ENCODE peak calls at places on chromosomes 6 and 20, in eight cellular contexts. One of them, this sample, is unnamed.

GRCh38 chr6:33430991-33431879 is 11.4 kb downstream of the SYNGAP1 start:
- DNase-seq in esophagus muscularis mucosa: peak; percentile 93
- DNase-seq in stomach: peak; percentile 43
- DNase-seq in A549: peak; percentile 81
- DNase-seq in suprapubic skin: no peak
- DNase-seq in tibial nerve: peak; percentile 30
- DNase-seq in ovary: peak; percentile 82
- DNase-seq in H1: no peak
- DNase-seq in this sample: peak; percentile 88

GRCh38 chr6:34973547-34974248 is 84.6 kb downstream of the ANKS1A start:
- DNase-seq in esophagus muscularis mucosa: no peak
- DNase-seq in stomach: no peak
- DNase-seq in A549: no peak
- DNase-seq in suprapubic skin: no peak
- DNase-seq in tibial nerve: no peak
- DNase-seq in ovary: no peak
- DNase-seq in H1: no peak
- DNase-seq in this sample: no peak

GRCh38 chr6:46419576-46420002 is 71.7 kb downstream of the RCAN2 start:
- DNase-seq in esophagus muscularis mucosa: no peak
- DNase-seq in stomach: peak; percentile 59
- DNase-seq in A549: peak; percentile 8
- DNase-seq in suprapubic skin: no peak
- DNase-seq in tibial nerve: peak; percentile 93
- DNase-seq in ovary: peak; percentile 72
- DNase-seq in H1: no peak
- DNase-seq in this sample: peak; percentile 66

GRCh38 chr20:53190225-53190624 is 218.1 kb downstream of the TSHZ2 start:
- DNase-seq in esophagus muscularis mucosa: no peak
- DNase-seq in stomach: no peak
- DNase-seq in A549: no peak
- DNase-seq in suprapubic skin: no peak
- DNase-seq in tibial nerve: no peak
- DNase-seq in ovary: no peak
- DNase-seq in H1: no peak
- DNase-seq in this sample: no peak

GRCh38 chr6:145245119-145245518 is 490.2 kb downstream of the EPM2A start:
- DNase-seq in esophagus muscularis mucosa: no peak
- DNase-seq in stomach: no peak
- DNase-seq in A549: no peak
- DNase-seq in suprapubic skin: no peak
- DNase-seq in tibial nerve: no peak
- DNase-seq in ovary: no peak
- DNase-seq in H1: no peak
- DNase-seq in this sample: no peak

GRCh38 chr6:113178349-113178748 is 678.8 kb upstream of the MARCKS start:
- DNase-seq in esophagus muscularis mucosa: no peak
- DNase-seq in stomach: no peak
- DNase-seq in A549: no peak
- DNase-seq in suprapubic skin: no peak
- DNase-seq in tibial nerve: no peak
- DNase-seq in ovary: no peak
- DNase-seq in H1: no peak
- DNase-seq in this sample: no peak

GRCh38 chr20:63759377-63759901 is 19.9 kb downstream of the SLC2A4RG start:
- DNase-seq in esophagus muscularis mucosa: no peak
- DNase-seq in stomach: no peak
- DNase-seq in A549: no peak
- DNase-seq in suprapubic skin: no peak
- DNase-seq in tibial nerve: no peak
- DNase-seq in ovary: no peak
- DNase-seq in H1: no peak
- DNase-seq in this sample: no peak

GRCh38 chr6:136599324-136600011 is 49.2 kb upstream of the MAP7 start:
- DNase-seq in esophagus muscularis mucosa: no peak
- DNase-seq in stomach: no peak
- DNase-seq in A549: no peak
- DNase-seq in suprapubic skin: no peak
- DNase-seq in tibial nerve: no peak
- DNase-seq in ovary: no peak
- DNase-seq in H1: no peak
- DNase-seq in this sample: no peak

GRCh38 chr20:61288331-61288784 is 36.3 kb downstream of the CDH4 start:
- DNase-seq in esophagus muscularis mucosa: no peak
- DNase-seq in stomach: no peak
- DNase-seq in A549: no peak
- DNase-seq in suprapubic skin: no peak
- DNase-seq in tibial nerve: no peak
- DNase-seq in ovary: no peak
- DNase-seq in H1: no peak
- DNase-seq in this sample: no peak

GRCh38 chr6:167093922-167094432 is 28.9 kb upstream of the CCR6 start:
- DNase-seq in esophagus muscularis mucosa: no peak
- DNase-seq in stomach: no peak
- DNase-seq in A549: no peak
- DNase-seq in suprapubic skin: no peak
- DNase-seq in tibial nerve: no peak
- DNase-seq in ovary: no peak
- DNase-seq in H1: no peak
- DNase-seq in this sample: no peak

GRCh38 chr6:34243901-34244884 is 4.6 kb downstream of the SMIM29 start:
- DNase-seq in esophagus muscularis mucosa: no peak
- DNase-seq in stomach: peak; percentile 63
- DNase-seq in A549: peak; percentile 80
- DNase-seq in suprapubic skin: peak; percentile 71
- DNase-seq in tibial nerve: peak; percentile 60
- DNase-seq in ovary: peak; percentile 64
- DNase-seq in H1: no peak
- DNase-seq in this sample: peak; percentile 89

GRCh38 chr6:10465633-10466499 is 51.0 kb upstream of the TFAP2A start:
- DNase-seq in esophagus muscularis mucosa: no peak
- DNase-seq in stomach: peak; percentile 43
- DNase-seq in A549: peak; percentile 33
- DNase-seq in suprapubic skin: no peak
- DNase-seq in tibial nerve: no peak
- DNase-seq in ovary: no peak
- DNase-seq in H1: no peak
- DNase-seq in this sample: no peak

GRCh38 chr6:165244524-165245247 is 64.7 kb downstream of the C6orf118 start:
- DNase-seq in esophagus muscularis mucosa: no peak
- DNase-seq in stomach: no peak
- DNase-seq in A549: no peak
- DNase-seq in suprapubic skin: no peak
- DNase-seq in tibial nerve: no peak
- DNase-seq in ovary: no peak
- DNase-seq in H1: peak; percentile 13
- DNase-seq in this sample: no peak

GRCh38 chr6:41460742-41461336 is 85.3 kb upstream of the FOXP4 start:
- DNase-seq in esophagus muscularis mucosa: no peak
- DNase-seq in stomach: no peak
- DNase-seq in A549: no peak
- DNase-seq in suprapubic skin: no peak
- DNase-seq in tibial nerve: no peak
- DNase-seq in ovary: no peak
- DNase-seq in H1: no peak
- DNase-seq in this sample: no peak

GRCh38 chr6:16436550-16436949 is 198.2 kb downstream of the GMPR start:
- DNase-seq in esophagus muscularis mucosa: no peak
- DNase-seq in stomach: no peak
- DNase-seq in A549: no peak
- DNase-seq in suprapubic skin: no peak
- DNase-seq in tibial nerve: no peak
- DNase-seq in ovary: no peak
- DNase-seq in H1: no peak
- DNase-seq in this sample: no peak

GRCh38 chr20:7291319-7291943 is 523.9 kb downstream of the BMP2 start:
- DNase-seq in esophagus muscularis mucosa: no peak
- DNase-seq in stomach: no peak
- DNase-seq in A549: no peak
- DNase-seq in suprapubic skin: no peak
- DNase-seq in tibial nerve: no peak
- DNase-seq in ovary: no peak
- DNase-seq in H1: no peak
- DNase-seq in this sample: no peak

GRCh38 chr6:85400331-85400730 is 49.6 kb upstream of the NT5E start:
- DNase-seq in esophagus muscularis mucosa: no peak
- DNase-seq in stomach: no peak
- DNase-seq in A549: no peak
- DNase-seq in suprapubic skin: no peak
- DNase-seq in tibial nerve: no peak
- DNase-seq in ovary: no peak
- DNase-seq in H1: no peak
- DNase-seq in this sample: no peak

GRCh38 chr6:135187372-135187771 is 6.3 kb downstream of the MYB start:
- DNase-seq in esophagus muscularis mucosa: no peak
- DNase-seq in stomach: no peak
- DNase-seq in A549: no peak
- DNase-seq in suprapubic skin: no peak
- DNase-seq in tibial nerve: no peak
- DNase-seq in ovary: no peak
- DNase-seq in H1: no peak
- DNase-seq in this sample: no peak

GRCh38 chr6:27547157-27548075 is 74.5 kb upstream of the ZNF184 start:
- DNase-seq in esophagus muscularis mucosa: no peak
- DNase-seq in stomach: no peak
- DNase-seq in A549: no peak
- DNase-seq in suprapubic skin: no peak
- DNase-seq in tibial nerve: no peak
- DNase-seq in ovary: no peak
- DNase-seq in H1: no peak
- DNase-seq in this sample: no peak
- TF ChIP-seq EP300 in esophagus muscularis mucosa: no peak
- TF ChIP-seq EP300 in stomach: no peak
- TF ChIP-seq EP300 in A549: no peak
- TF ChIP-seq EP300 in suprapubic skin: no peak
- TF ChIP-seq EP300 in tibial nerve: no peak
- TF ChIP-seq EP300 in ovary: no peak
- TF ChIP-seq EP300 in H1: no peak
- TF ChIP-seq EP300 in this sample: no peak

DNA sequence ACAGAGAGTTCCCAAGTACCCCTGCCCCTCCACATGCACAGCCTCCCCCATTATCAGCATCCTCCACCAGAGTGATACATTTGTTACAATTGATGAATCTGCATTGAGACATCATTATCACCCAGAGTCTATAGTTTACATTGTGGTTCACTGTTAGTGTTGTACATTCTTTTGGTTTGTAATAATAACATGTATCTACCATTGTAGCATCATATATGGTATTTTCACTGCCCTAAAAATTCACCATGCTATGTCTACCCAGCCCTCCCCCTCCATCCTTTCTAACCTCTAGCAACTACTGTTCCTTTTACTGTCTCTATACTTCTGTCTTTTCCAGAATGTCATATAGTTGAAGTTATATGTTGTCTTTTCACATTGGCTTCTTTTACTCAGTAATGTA is 273.9 kb upstream of the RNF217 start:
- DNase-seq in esophagus muscularis mucosa: no peak
- DNase-seq in stomach: no peak
- DNase-seq in A549: no peak
- DNase-seq in suprapubic skin: no peak
- DNase-seq in tibial nerve: no peak
- DNase-seq in ovary: no peak
- DNase-seq in H1: no peak
- DNase-seq in this sample: no peak
- TF ChIP-seq EP300 in esophagus muscularis mucosa: no peak
- TF ChIP-seq EP300 in stomach: no peak
- TF ChIP-seq EP300 in A549: no peak
- TF ChIP-seq EP300 in suprapubic skin: no peak
- TF ChIP-seq EP300 in tibial nerve: no peak
- TF ChIP-seq EP300 in ovary: no peak
- TF ChIP-seq EP300 in H1: no peak
- TF ChIP-seq EP300 in this sample: no peak

GRCh38 chr6:13355969-13356368 is 27.6 kb upstream of the TBC1D7 start:
- DNase-seq in esophagus muscularis mucosa: no peak
- DNase-seq in stomach: no peak
- DNase-seq in A549: no peak
- DNase-seq in suprapubic skin: no peak
- DNase-seq in tibial nerve: no peak
- DNase-seq in ovary: no peak
- DNase-seq in H1: no peak
- DNase-seq in this sample: no peak

GRCh38 chr6:13355043-13355945 is 27.0 kb upstream of the TBC1D7 start:
- DNase-seq in esophagus muscularis mucosa: no peak
- DNase-seq in stomach: no peak
- DNase-seq in A549: no peak
- DNase-seq in suprapubic skin: no peak
- DNase-seq in tibial nerve: no peak
- DNase-seq in ovary: no peak
- DNase-seq in H1: no peak
- DNase-seq in this sample: no peak

GRCh38 chr6:13358486-13358885 is 30.1 kb upstream of the TBC1D7 start:
- DNase-seq in esophagus muscularis mucosa: no peak
- DNase-seq in stomach: no peak
- DNase-seq in A549: no peak
- DNase-seq in suprapubic skin: no peak
- DNase-seq in tibial nerve: no peak
- DNase-seq in ovary: no peak
- DNase-seq in H1: no peak
- DNase-seq in this sample: no peak

GRCh38 chr6:13359287-13359686 is 30.9 kb upstream of the TBC1D7 start:
- DNase-seq in esophagus muscularis mucosa: no peak
- DNase-seq in stomach: no peak
- DNase-seq in A549: no peak
- DNase-seq in suprapubic skin: no peak
- DNase-seq in tibial nerve: no peak
- DNase-seq in ovary: no peak
- DNase-seq in H1: no peak
- DNase-seq in this sample: no peak

DNA sequence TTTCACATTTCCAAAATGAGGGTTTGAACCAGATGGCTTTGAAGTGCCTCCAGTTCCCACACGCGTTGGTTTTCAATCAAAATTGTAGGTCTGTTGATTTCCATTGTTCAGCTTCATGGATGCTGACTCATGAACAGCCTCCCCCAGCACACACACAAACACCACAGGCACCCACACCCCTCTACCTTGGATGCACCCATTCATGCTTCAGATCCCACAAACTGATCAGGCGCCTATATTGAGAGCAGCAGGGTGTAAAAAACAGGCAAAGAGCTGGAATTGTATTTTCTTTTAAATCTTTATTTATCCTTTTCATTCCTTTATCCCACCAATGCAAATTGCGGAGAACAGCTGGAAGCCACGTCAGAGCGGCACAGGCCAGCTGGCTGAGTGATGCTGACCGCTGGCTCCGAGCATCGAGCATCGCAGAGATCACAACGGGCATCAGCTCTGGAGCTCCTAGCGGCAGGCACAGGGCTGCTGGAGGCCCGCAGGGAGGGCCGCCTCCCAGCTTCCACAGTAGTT is 29.3 kb upstream of the TBC1D7 start:
- DNase-seq in esophagus muscularis mucosa: no peak
- DNase-seq in stomach: no peak
- DNase-seq in A549: no peak
- DNase-seq in suprapubic skin: no peak
- DNase-seq in tibial nerve: no peak
- DNase-seq in ovary: no peak
- DNase-seq in H1: no peak
- DNase-seq in this sample: no peak
- TF ChIP-seq EP300 in esophagus muscularis mucosa: no peak
- TF ChIP-seq EP300 in stomach: no peak
- TF ChIP-seq EP300 in A549: no peak
- TF ChIP-seq EP300 in suprapubic skin: no peak
- TF ChIP-seq EP300 in tibial nerve: no peak
- TF ChIP-seq EP300 in ovary: no peak
- TF ChIP-seq EP300 in H1: no peak
- TF ChIP-seq EP300 in this sample: no peak

GRCh38 chr20:44690781-44691423 is 24.3 kb upstream of the CCN5 start:
- DNase-seq in esophagus muscularis mucosa: no peak
- DNase-seq in stomach: no peak
- DNase-seq in A549: no peak
- DNase-seq in suprapubic skin: no peak
- DNase-seq in tibial nerve: no peak
- DNase-seq in ovary: peak; percentile 34
- DNase-seq in H1: no peak
- DNase-seq in this sample: no peak
- TF ChIP-seq EP300 in esophagus muscularis mucosa: no peak
- TF ChIP-seq EP300 in stomach: no peak
- TF ChIP-seq EP300 in A549: no peak
- TF ChIP-seq EP300 in suprapubic skin: no peak
- TF ChIP-seq EP300 in tibial nerve: peak; percentile 41
- TF ChIP-seq EP300 in ovary: no peak
- TF ChIP-seq EP300 in H1: no peak
- TF ChIP-seq EP300 in this sample: no peak